ENCODE peak calls at places on chromosomes 7 and 10, in eight cellular contexts. One of them, this sample, is unnamed.

GRCh38 chr10:46282460-46283216 is 4.2 kb upstream of the ANTXRL start:
- DNase-seq in neural progenitor cell: peak; percentile 70
- DNase-seq in GM23248: peak; percentile 90
- DNase-seq in K562: peak; percentile 80
- DNase-seq in GM12878: no peak
- DNase-seq in GM23338: peak; percentile 59
- DNase-seq in OCI-LY7: no peak
- DNase-seq in IMR-90: peak; percentile 62
- DNase-seq in this sample: no peak

GRCh38 chr10:90136731-90137316 is 435.4 kb downstream of the KIF20B start:
- DNase-seq in neural progenitor cell: peak; percentile 5
- DNase-seq in GM23248: no peak
- DNase-seq in K562: no peak
- DNase-seq in GM12878: no peak
- DNase-seq in GM23338: peak; percentile 48
- DNase-seq in OCI-LY7: peak; percentile 47
- DNase-seq in IMR-90: peak; percentile 2
- DNase-seq in this sample: no peak

GRCh38 chr7:75639071-75639892 is 99.5 kb downstream of the HIP1 start:
- DNase-seq in neural progenitor cell: peak; percentile 93
- DNase-seq in GM23248: peak; percentile 57
- DNase-seq in K562: peak; percentile 93
- DNase-seq in GM12878: no peak
- DNase-seq in GM23338: peak; percentile 85
- DNase-seq in OCI-LY7: peak; percentile 41
- DNase-seq in IMR-90: peak; percentile 22
- DNase-seq in this sample: no peak

GRCh38 chr7:19455508-19456132 is 253.2 kb downstream of the POLR1F start:
- DNase-seq in neural progenitor cell: peak; percentile 12
- DNase-seq in GM23248: no peak
- DNase-seq in K562: no peak
- DNase-seq in GM12878: no peak
- DNase-seq in GM23338: no peak
- DNase-seq in OCI-LY7: no peak
- DNase-seq in IMR-90: no peak
- DNase-seq in this sample: no peak

GRCh38 chr10:79339266-79339665 is 8.0 kb upstream of the PPIF start:
- DNase-seq in neural progenitor cell: no peak
- DNase-seq in GM23248: no peak
- DNase-seq in K562: no peak
- DNase-seq in GM12878: no peak
- DNase-seq in GM23338: no peak
- DNase-seq in OCI-LY7: no peak
- DNase-seq in IMR-90: no peak
- DNase-seq in this sample: no peak

GRCh38 chr7:138864667-138865066 is 66.7 kb upstream of the ATP6V0A4 start:
- DNase-seq in neural progenitor cell: no peak
- DNase-seq in GM23248: peak; percentile 88
- DNase-seq in K562: no peak
- DNase-seq in GM12878: no peak
- DNase-seq in GM23338: no peak
- DNase-seq in OCI-LY7: no peak
- DNase-seq in IMR-90: peak; percentile 78
- DNase-seq in this sample: no peak

GRCh38 chr10:6977641-6978627 is 397.9 kb upstream of the PRKCQ start:
- DNase-seq in neural progenitor cell: peak; percentile 33
- DNase-seq in GM23248: no peak
- DNase-seq in K562: no peak
- DNase-seq in GM12878: no peak
- DNase-seq in GM23338: peak; percentile 53
- DNase-seq in OCI-LY7: peak; percentile 22
- DNase-seq in IMR-90: no peak
- DNase-seq in this sample: no peak

GRCh38 chr10:15485684-15486316 is 114.7 kb upstream of the FAM171A1 start:
- DNase-seq in neural progenitor cell: no peak
- DNase-seq in GM23248: peak; percentile 73
- DNase-seq in K562: no peak
- DNase-seq in GM12878: no peak
- DNase-seq in GM23338: no peak
- DNase-seq in OCI-LY7: no peak
- DNase-seq in IMR-90: no peak
- DNase-seq in this sample: no peak

GRCh38 chr10:25766687-25767221 is 167.3 kb upstream of the MYO3A start:
- DNase-seq in neural progenitor cell: peak; percentile 90
- DNase-seq in GM23248: no peak
- DNase-seq in K562: peak; percentile 66
- DNase-seq in GM12878: no peak
- DNase-seq in GM23338: peak; percentile 91
- DNase-seq in OCI-LY7: no peak
- DNase-seq in IMR-90: no peak
- DNase-seq in this sample: no peak

GRCh38 chr10:44962870-44963738 is 3.5 kb downstream of the RASSF4 start:
- DNase-seq in neural progenitor cell: peak; percentile 76
- DNase-seq in GM23248: no peak
- DNase-seq in K562: no peak
- DNase-seq in GM12878: no peak
- DNase-seq in GM23338: peak; percentile 78
- DNase-seq in OCI-LY7: peak; percentile 59
- DNase-seq in IMR-90: no peak
- DNase-seq in this sample: peak; percentile 72

GRCh38 chr7:28564755-28565374 is 152.5 kb downstream of the CREB5 start:
- DNase-seq in neural progenitor cell: no peak
- DNase-seq in GM23248: peak; percentile 61
- DNase-seq in K562: no peak
- DNase-seq in GM12878: no peak
- DNase-seq in GM23338: no peak
- DNase-seq in OCI-LY7: no peak
- DNase-seq in IMR-90: peak; percentile 53
- DNase-seq in this sample: no peak

GRCh38 chr10:47225186-47225927 is 74.6 kb upstream of the GDF10 start:
- DNase-seq in neural progenitor cell: no peak
- DNase-seq in GM23248: no peak
- DNase-seq in K562: no peak
- DNase-seq in GM12878: no peak
- DNase-seq in GM23338: peak; percentile 31
- DNase-seq in OCI-LY7: no peak
- DNase-seq in IMR-90: no peak
- DNase-seq in this sample: no peak

GRCh38 chr7:155893664-155894063 is 81.4 kb upstream of the SHH start:
- DNase-seq in neural progenitor cell: no peak
- DNase-seq in GM23248: no peak
- DNase-seq in K562: no peak
- DNase-seq in GM12878: no peak
- DNase-seq in GM23338: no peak
- DNase-seq in OCI-LY7: no peak
- DNase-seq in IMR-90: no peak
- DNase-seq in this sample: no peak

GRCh38 chr7:156969972-156970420 is 20.5 kb downstream of the NOM1 start:
- DNase-seq in neural progenitor cell: no peak
- DNase-seq in GM23248: peak; percentile 58
- DNase-seq in K562: no peak
- DNase-seq in GM12878: no peak
- DNase-seq in GM23338: peak; percentile 32
- DNase-seq in OCI-LY7: peak; percentile 38
- DNase-seq in IMR-90: peak; percentile 9
- DNase-seq in this sample: peak; percentile 62

DNA sequence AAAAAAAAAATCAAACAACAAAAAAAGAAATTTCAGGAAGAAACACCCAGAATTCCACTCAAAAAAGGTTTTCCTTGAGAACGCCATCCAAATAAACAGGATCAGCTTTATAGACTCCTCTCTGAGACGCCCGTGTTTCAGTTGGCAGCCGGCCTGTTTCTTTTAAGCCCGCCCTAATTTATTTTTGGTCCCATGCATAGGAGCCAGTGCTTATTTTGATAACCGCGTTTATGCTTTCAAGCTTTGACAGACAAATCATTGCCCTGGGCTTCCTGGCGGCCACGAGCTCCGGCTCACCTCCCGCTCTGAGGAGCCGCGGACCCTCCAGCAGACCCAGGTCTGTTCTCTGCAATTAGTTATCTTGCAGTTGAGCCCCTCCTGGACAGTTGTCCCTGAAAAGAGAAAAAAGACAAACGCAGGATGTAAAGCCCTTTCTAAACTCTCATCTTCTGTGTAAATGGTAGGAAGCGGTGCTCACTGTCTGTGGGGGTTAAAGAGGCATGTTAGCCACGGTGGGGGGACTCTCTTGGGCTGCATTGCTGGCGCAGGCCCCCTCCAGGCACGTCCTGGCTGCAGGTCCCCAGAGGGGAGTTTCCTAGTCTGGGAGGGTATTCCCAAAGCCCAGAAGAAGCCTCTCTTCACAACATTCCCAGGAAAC is 22.2 kb upstream of the UNCX start:
- DNase-seq in neural progenitor cell: no peak
- DNase-seq in GM23248: no peak
- DNase-seq in K562: no peak
- DNase-seq in GM12878: no peak
- DNase-seq in GM23338: no peak
- DNase-seq in OCI-LY7: no peak
- DNase-seq in IMR-90: no peak
- DNase-seq in this sample: no peak
- H2AFZ ChIP-seq in neural progenitor cell: no peak overlapping the region
- H2AFZ ChIP-seq in GM23248: no peak overlapping the region
- H2AFZ ChIP-seq in K562: no peak overlapping the region
- H2AFZ ChIP-seq in GM12878: no peak overlapping the region
- H2AFZ ChIP-seq in GM23338: peak overlapping the region; percentile 47
- H2AFZ ChIP-seq in OCI-LY7: no peak overlapping the region
- H2AFZ ChIP-seq in IMR-90: no peak overlapping the region
- H2AFZ ChIP-seq in this sample: no peak overlapping the region

GRCh38 chr7:130071701-130072622 is 1.6 kb downstream of the KLHDC10 start:
- DNase-seq in neural progenitor cell: peak; percentile 90
- DNase-seq in GM23248: peak; percentile 88
- DNase-seq in K562: peak; percentile 72
- DNase-seq in GM12878: peak; percentile 70
- DNase-seq in GM23338: peak; percentile 91
- DNase-seq in OCI-LY7: peak; percentile 87
- DNase-seq in IMR-90: peak; percentile 90
- DNase-seq in this sample: peak; percentile 94
- H3K4me3 ChIP-seq in neural progenitor cell: peak overlapping the region; percentile 81
- H3K4me3 ChIP-seq in GM23248: peak overlapping the region; percentile 97
- H3K4me3 ChIP-seq in K562: peak overlapping the region; percentile 60
- H3K4me3 ChIP-seq in GM12878: peak overlapping the region; percentile 99
- H3K4me3 ChIP-seq in GM23338: peak overlapping the region; percentile 91
- H3K4me3 ChIP-seq in OCI-LY7: peak overlapping the region; percentile 83
- H3K4me3 ChIP-seq in IMR-90: no peak overlapping the region
- H3K4me3 ChIP-seq in this sample: peak overlapping the region; percentile 97

GRCh38 chr10:75884808-75885207 is 453.4 kb downstream of the LRMDA start:
- DNase-seq in neural progenitor cell: no peak
- DNase-seq in GM23248: no peak
- DNase-seq in K562: no peak
- DNase-seq in GM12878: no peak
- DNase-seq in GM23338: no peak
- DNase-seq in OCI-LY7: no peak
- DNase-seq in IMR-90: no peak
- DNase-seq in this sample: no peak
- H2AFZ ChIP-seq in neural progenitor cell: no peak overlapping the region
- H2AFZ ChIP-seq in GM23248: no peak overlapping the region
- H2AFZ ChIP-seq in K562: no peak overlapping the region
- H2AFZ ChIP-seq in GM12878: no peak overlapping the region
- H2AFZ ChIP-seq in GM23338: no peak overlapping the region
- H2AFZ ChIP-seq in OCI-LY7: no peak overlapping the region
- H2AFZ ChIP-seq in IMR-90: no peak overlapping the region
- H2AFZ ChIP-seq in this sample: no peak overlapping the region

GRCh38 chr10:63713191-63714144 is 192.3 kb downstream of the REEP3 start:
- DNase-seq in neural progenitor cell: peak; percentile 94
- DNase-seq in GM23248: peak; percentile 59
- DNase-seq in K562: no peak
- DNase-seq in GM12878: no peak
- DNase-seq in GM23338: peak; percentile 99
- DNase-seq in OCI-LY7: no peak
- DNase-seq in IMR-90: peak; percentile 59
- DNase-seq in this sample: no peak
- H3K4me3 ChIP-seq in neural progenitor cell: peak overlapping the region; percentile 17
- H3K4me3 ChIP-seq in GM23248: no peak overlapping the region
- H3K4me3 ChIP-seq in K562: no peak overlapping the region
- H3K4me3 ChIP-seq in GM12878: no peak overlapping the region
- H3K4me3 ChIP-seq in GM23338: peak overlapping the region; percentile 31
- H3K4me3 ChIP-seq in OCI-LY7: no peak overlapping the region
- H3K4me3 ChIP-seq in IMR-90: no peak overlapping the region
- H3K4me3 ChIP-seq in this sample: no peak overlapping the region